ENCODE peak calls at places on chromosomes 13 and 19, in four cellular contexts. One of them, this sample, is unnamed.

GRCh38 chr19:56310462-56310861 is 4.2 kb downstream of the ZSCAN5A start:
- DNase-seq in K562: no peak
- DNase-seq in SK-N-SH: no peak
- DNase-seq in GM12878: no peak
- DNase-seq in this sample: no peak

GRCh38 chr19:861756-862528 is 2.5 kb downstream of the CFD start:
- DNase-seq in GM12878: no peak
- DNase-seq in SK-N-SH: peak
- DNase-seq in K562: peak
- DNase-seq in this sample: peak

GRCh38 chr13:44342741-44343140 is 30.9 kb upstream of the SERP2 start:
- DNase-seq in K562: no peak
- DNase-seq in SK-N-SH: no peak
- DNase-seq in GM12878: no peak
- DNase-seq in this sample: no peak

GRCh38 chr13:111937763-111938375 is 129.1 kb upstream of the SOX1 start:
- DNase-seq in SK-N-SH: no peak
- DNase-seq in GM12878: no peak
- DNase-seq in K562: no peak
- DNase-seq in this sample: no peak

GRCh38 chr19:41156207-41156606 is 36.8 kb upstream of the CYP2S1 start:
- DNase-seq in SK-N-SH: no peak
- DNase-seq in K562: no peak
- DNase-seq in GM12878: no peak
- DNase-seq in this sample: no peak

GRCh38 chr19:48633148-48634035 is 3.8 kb downstream of the DBP start:
- DNase-seq in GM12878: no peak
- DNase-seq in K562: peak
- DNase-seq in SK-N-SH: no peak
- DNase-seq in this sample: no peak

GRCh38 chr13:30865131-30866009 is 40.7 kb upstream of the MEDAG start:
- DNase-seq in GM12878: no peak
- DNase-seq in K562: peak
- DNase-seq in SK-N-SH: peak
- DNase-seq in this sample: peak

GRCh38 chr19:48634036-48634342 is 3.2 kb downstream of the DBP start:
- DNase-seq in GM12878: no peak
- DNase-seq in K562: no peak
- DNase-seq in SK-N-SH: no peak
- DNase-seq in this sample: no peak

GRCh38 chr13:45004096-45004495 is 14.8 kb downstream of the GPALPP1 start:
- DNase-seq in GM12878: no peak
- DNase-seq in SK-N-SH: no peak
- DNase-seq in K562: no peak
- DNase-seq in this sample: no peak

GRCh38 chr13:74064805-74065204 is 69.4 kb downstream of the KLF12 start:
- DNase-seq in K562: no peak
- DNase-seq in GM12878: no peak
- DNase-seq in SK-N-SH: no peak
- DNase-seq in this sample: no peak

GRCh38 chr19:16143399-16144215 is at the start of gene HSH2D:
- DNase-seq in SK-N-SH: no peak
- DNase-seq in K562: no peak
- DNase-seq in GM12878: peak
- DNase-seq in this sample: peak

GRCh38 chr19:29623726-29624488 is 17.8 kb downstream of the POP4 start:
- DNase-seq in K562: peak
- DNase-seq in SK-N-SH: no peak
- DNase-seq in GM12878: no peak
- DNase-seq in this sample: no peak

GRCh38 chr13:114110091-114110829 is 22.2 kb downstream of the RASA3 start:
- DNase-seq in GM12878: no peak
- DNase-seq in SK-N-SH: peak
- DNase-seq in K562: no peak
- DNase-seq in this sample: no peak

GRCh38 chr19:54792814-54793213 is 10.6 kb upstream of the KIR2DL4 start:
- DNase-seq in GM12878: peak
- DNase-seq in SK-N-SH: no peak
- DNase-seq in K562: no peak
- DNase-seq in this sample: no peak

GRCh38 chr19:47848871-47849473 is 10.1 kb upstream of the TPRX2 start:
- DNase-seq in GM12878: no peak
- DNase-seq in K562: peak
- DNase-seq in SK-N-SH: peak
- DNase-seq in this sample: peak

GRCh38 chr13:86569974-86570373 is 770.8 kb upstream of the SLITRK6 start:
- DNase-seq in GM12878: no peak
- DNase-seq in SK-N-SH: no peak
- DNase-seq in K562: no peak
- DNase-seq in this sample: no peak
- TF ChIP-seq RAD21 in GM12878: no peak
- TF ChIP-seq RAD21 in SK-N-SH: no peak
- TF ChIP-seq RAD21 in K562: no peak
- TF ChIP-seq RAD21 in this sample: no peak

GRCh38 chr19:19149402-19149801 is 11.1 kb upstream of the TMEM161A start:
- DNase-seq in GM12878: no peak
- DNase-seq in SK-N-SH: no peak
- DNase-seq in K562: no peak
- DNase-seq in this sample: no peak
- TF ChIP-seq NFIC in GM12878: no peak
- TF ChIP-seq NFIC in SK-N-SH: no peak
- TF ChIP-seq NFIC in K562: no peak
- TF ChIP-seq NFIC in this sample: no peak

DNA sequence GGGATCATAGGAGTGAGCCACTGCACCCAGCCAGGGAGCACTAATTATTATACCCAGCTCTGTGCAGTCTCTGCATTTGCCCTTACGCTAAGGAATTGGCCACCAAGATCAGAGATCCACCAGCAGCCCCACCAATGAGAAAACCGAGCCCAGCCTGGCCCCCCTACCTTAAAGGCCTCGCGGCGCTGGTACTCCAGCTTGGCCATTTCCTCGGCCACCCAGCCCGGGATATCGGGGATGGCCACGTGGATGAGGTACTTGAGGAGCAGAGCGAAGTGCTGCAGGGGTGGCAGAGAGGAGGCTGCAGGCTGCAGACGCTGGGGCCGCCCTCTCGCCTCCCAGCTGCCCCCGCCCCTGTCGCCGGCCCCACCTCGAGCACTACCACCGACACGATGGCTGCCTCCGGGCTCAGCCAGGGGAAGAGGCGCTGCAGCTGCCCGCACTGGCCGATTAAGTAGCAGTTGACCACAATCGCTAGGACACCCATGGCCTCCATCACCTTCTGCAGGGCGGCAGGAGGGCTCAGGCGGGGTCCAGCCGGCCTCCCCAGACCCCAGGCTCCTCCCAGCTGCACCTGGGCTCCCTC is 7.5 kb downstream of the ANO8 start:
- DNase-seq in K562: no peak
- DNase-seq in GM12878: no peak
- DNase-seq in SK-N-SH: no peak
- DNase-seq in this sample: no peak
- TF ChIP-seq RAD21 in K562: no peak
- TF ChIP-seq RAD21 in GM12878: no peak
- TF ChIP-seq RAD21 in SK-N-SH: no peak
- TF ChIP-seq RAD21 in this sample: no peak

GRCh38 chr13:87234981-87235380 is 436.2 kb upstream of the SLITRK5 start:
- DNase-seq in SK-N-SH: no peak
- DNase-seq in GM12878: no peak
- DNase-seq in K562: peak
- DNase-seq in this sample: no peak
- TF ChIP-seq NFIC in SK-N-SH: no peak
- TF ChIP-seq NFIC in GM12878: no peak
- TF ChIP-seq NFIC in K562: no peak
- TF ChIP-seq NFIC in this sample: no peak

GRCh38 chr13:109816979-109817275 is 30.5 kb upstream of the IRS2 start:
- DNase-seq in GM12878: no peak
- DNase-seq in K562: no peak
- DNase-seq in SK-N-SH: no peak
- DNase-seq in this sample: no peak

GRCh38 chr13:109818136-109818535 is 31.8 kb upstream of the IRS2 start:
- DNase-seq in SK-N-SH: no peak
- DNase-seq in GM12878: no peak
- DNase-seq in K562: no peak
- DNase-seq in this sample: no peak

GRCh38 chr13:109819851-109820250 is 33.5 kb upstream of the IRS2 start:
- DNase-seq in K562: no peak
- DNase-seq in SK-N-SH: no peak
- DNase-seq in GM12878: no peak
- DNase-seq in this sample: no peak

GRCh38 chr13:109818891-109819290 is 32.5 kb upstream of the IRS2 start:
- DNase-seq in GM12878: no peak
- DNase-seq in K562: no peak
- DNase-seq in SK-N-SH: no peak
- DNase-seq in this sample: no peak

GRCh38 chr13:109821038-109821545 is 34.7 kb upstream of the IRS2 start:
- DNase-seq in K562: no peak
- DNase-seq in GM12878: no peak
- DNase-seq in SK-N-SH: no peak
- DNase-seq in this sample: no peak
- TF ChIP-seq RAD21 in K562: no peak
- TF ChIP-seq RAD21 in GM12878: no peak
- TF ChIP-seq RAD21 in SK-N-SH: no peak
- TF ChIP-seq RAD21 in this sample: no peak

GRCh38 chr13:40992678-40993077 is 26.4 kb downstream of the ELF1 start:
- DNase-seq in GM12878: no peak
- DNase-seq in K562: no peak
- DNase-seq in SK-N-SH: peak
- DNase-seq in this sample: no peak
- TF ChIP-seq NFIC in GM12878: no peak
- TF ChIP-seq NFIC in K562: no peak
- TF ChIP-seq NFIC in SK-N-SH: no peak
- TF ChIP-seq NFIC in this sample: no peak